ENCODE peak calls at places on chromosomes 2 and 18, in eight cellular contexts. D is tibial nerve, O is mammary epithelial cell, J is A673, Z is transverse colon, A is HepG2, W is GM12878, S is brain microvascular endothelial cell. I is an unnamed sample.

GRCh38 chr2:102025016-102025491 is 33.3 kb downstream of the IL1R2 start:
- DNase-seq in O (peak), Z (no peak), J (no peak), S (no peak), D (no peak), W (peak), A (peak), I (no peak)

GRCh38 chr18:59671533-59671932 is 25.7 kb downstream of the CCBE1 start:
- DNase-seq in O (no peak), D (no peak), Z (no peak), J (no peak), W (no peak), S (no peak), A (no peak), I (no peak)

GRCh38 chr18:7482342-7482741 is 84.8 kb upstream of the PTPRM start:
- DNase-seq in A (no peak), J (no peak), W (no peak), O (peak), S (no peak), D (no peak), Z (no peak), I (no peak)

GRCh38 chr2:170375192-170375591 is 197.2 kb downstream of the MYO3B start:
- DNase-seq in A (no peak), W (no peak), O (peak), S (no peak), Z (no peak), D (no peak), J (no peak), I (peak)

GRCh38 chr18:10017048-10017447 is 103.2 kb downstream of the VAPA start:
- DNase-seq in A (no peak), S (no peak), O (no peak), D (no peak), Z (no peak), W (no peak), J (no peak), I (no peak)

GRCh38 chr2:17461087-17461475 is 57.2 kb downstream of the RAD51AP2 start:
- DNase-seq in W (no peak), O (no peak), J (no peak), D (no peak), Z (no peak), A (no peak), S (no peak), I (no peak)

GRCh38 chr2:20227894-20228505 is 3.1 kb upstream of the SDC1 start:
- DNase-seq in S (no peak), J (no peak), A (no peak), W (no peak), D (no peak), O (no peak), Z (no peak), I (no peak)

GRCh38 chr2:81260320-81260719 is 955.8 kb upstream of the LRRTM1 start:
- DNase-seq in A (no peak), S (no peak), O (no peak), Z (no peak), J (no peak), W (no peak), D (no peak), I (peak)

GRCh38 chr2:37973615-37974353 is 48.7 kb downstream of the RMDN2 start:
- DNase-seq in S (no peak), W (no peak), J (no peak), Z (no peak), D (no peak), A (no peak), O (peak), I (no peak)

GRCh38 chr2:36785179-36785795 is 88.8 kb downstream of the VIT start:
- DNase-seq in O (peak), A (peak), J (peak), D (peak), Z (peak), S (peak), W (no peak), I (peak)

GRCh38 chr2:127575941-127576432 is 40.5 kb downstream of the MYO7B start:
- DNase-seq in W (no peak), Z (no peak), S (no peak), J (no peak), A (no peak), D (no peak), O (no peak), I (no peak)

GRCh38 chr2:171348056-171348455 is 85.7 kb downstream of the METTL8 start:
- DNase-seq in D (no peak), W (no peak), A (no peak), O (no peak), Z (no peak), S (no peak), J (no peak), I (no peak)

GRCh38 chr2:198376677-198377076 is 572.3 kb downstream of the PLCL1 start:
- DNase-seq in S (no peak), W (no peak), O (peak), J (no peak), A (no peak), D (no peak), Z (no peak), I (peak)

GRCh38 chr2:104804148-104804890 is 49.6 kb upstream of the POU3F3 start:
- DNase-seq in S (no peak), W (no peak), Z (no peak), J (no peak), D (no peak), A (no peak), O (no peak), I (no peak)

GRCh38 chr18:24212939-24213338 is 74.1 kb downstream of the CABYR start:
- DNase-seq in Z (no peak), J (no peak), O (peak), D (no peak), W (no peak), S (peak), A (peak), I (peak)

GRCh38 chr2:192551760-192552159 is 357.0 kb upstream of the TMEFF2 start:
- DNase-seq in Z (no peak), D (no peak), S (no peak), O (no peak), J (no peak), A (no peak), W (no peak), I (no peak)

GRCh38 chr2:10400568-10400977 is 47.6 kb downstream of the ODC1 start:
- DNase-seq in J (no peak), O (no peak), Z (peak), D (peak), W (peak), S (no peak), A (no peak), I (no peak)
- H3K27ac ChIP-seq in J (no peak), O (no peak), Z (peak), D (peak), W (no peak), S (no peak), A (peak), I (peak)

GRCh38 chr2:65802298-65802942 is 370.0 kb upstream of the SPRED2 start:
- DNase-seq in Z (no peak), A (no peak), O (no peak), J (no peak), D (no peak), S (no peak), W (no peak), I (no peak)

GRCh38 chr2:65804777-65805176 is 372.4 kb upstream of the SPRED2 start:
- DNase-seq in A (no peak), O (no peak), D (no peak), S (no peak), W (no peak), J (no peak), Z (no peak), I (no peak)

GRCh38 chr2:65796259-65796658 is 363.9 kb upstream of the SPRED2 start:
- DNase-seq in Z (no peak), W (no peak), S (no peak), A (no peak), J (peak), O (no peak), D (no peak), I (no peak)

GRCh38 chr2:65799455-65799854 is 367.1 kb upstream of the SPRED2 start:
- DNase-seq in O (no peak), W (no peak), A (no peak), S (no peak), Z (no peak), J (no peak), D (no peak), I (no peak)

GRCh38 chr2:65800998-65801397 is 368.6 kb upstream of the SPRED2 start:
- DNase-seq in D (no peak), A (no peak), Z (peak), O (peak), J (no peak), W (no peak), S (peak), I (no peak)
- TF ChIP-seq CTCF in D (no peak), A (peak), Z (no peak), O (peak), J (peak), W (peak), S (peak), I (no peak)

GRCh38 chr2:178722296-178722695 is 84.9 kb downstream of the TTN start:
- DNase-seq in W (no peak), D (no peak), A (no peak), J (no peak), O (no peak), Z (no peak), S (no peak), I (no peak)

GRCh38 chr2:178718988-178719387 is 88.2 kb downstream of the TTN start:
- DNase-seq in S (no peak), D (no peak), A (no peak), J (no peak), O (no peak), Z (no peak), W (no peak), I (no peak)

GRCh38 chr2:178718283-178718682 is 88.9 kb downstream of the TTN start:
- DNase-seq in A (no peak), J (peak), S (no peak), D (no peak), O (no peak), W (no peak), Z (no peak), I (no peak)

GRCh38 chr2:178723786-178724346 is 83.4 kb downstream of the TTN start:
- DNase-seq in Z (no peak), J (no peak), W (no peak), D (no peak), A (no peak), O (no peak), S (no peak), I (no peak)
- H3K27ac ChIP-seq in Z (no peak), J (no peak), W (no peak), D (no peak), A (no peak), O (no peak), S (no peak), I (no peak)

DNA sequence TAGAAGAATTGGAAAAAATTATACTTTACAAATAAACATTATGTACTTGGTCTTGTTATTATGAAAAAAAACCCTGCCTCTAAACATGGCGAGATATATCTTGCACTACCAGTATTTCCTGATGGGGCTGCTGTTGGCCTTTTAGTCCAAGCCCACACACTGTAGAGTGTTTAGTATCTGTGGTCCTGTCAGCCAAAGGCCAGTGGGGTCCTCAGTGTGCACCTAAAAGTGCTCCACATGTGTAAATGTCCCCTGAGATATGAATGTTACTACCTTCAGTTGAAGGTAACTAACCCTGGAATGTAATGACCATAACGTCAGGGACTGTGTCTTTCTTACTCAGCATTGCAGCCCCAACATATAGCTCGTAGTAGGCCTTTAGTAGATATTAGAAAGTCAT is 71.1 kb upstream of the HK2 start:
- DNase-seq in A (peak), W (no peak), S (no peak), Z (no peak), O (no peak), D (no peak), J (no peak), I (no peak)
- TF ChIP-seq CTCF in A (peak), W (no peak), S (peak), Z (no peak), O (no peak), D (no peak), J (no peak), I (no peak)